ENCODE peak calls at places on chromosomes 1 and 21, in eight cellular contexts. S is coronary artery, T is AG09309, Z is nephron progenitor cell, H is suprapubic skin, A is IMR-90, W is hepatocyte, F is choroid plexus epithelial cell. U is an unnamed sample.

GRCh38 chr1:59194621-59195020 is 102.3 kb upstream of the FGGY start:
- DNase-seq in S (no peak), T (no peak), Z (no peak), H (no peak), A (no peak), W (no peak), F (no peak), U (no peak)

GRCh38 chr1:18470650-18471355 is 9.9 kb upstream of the KLHDC7A start:
- DNase-seq in S (no peak), T (no peak), Z (no peak), H (no peak), A (no peak), W (no peak), F (no peak), U (peak; percentile 28)

GRCh38 chr1:221308534-221309511 is 429.6 kb downstream of the HLX start:
- DNase-seq in S (no peak), T (no peak), Z (no peak), H (no peak), A (no peak), W (peak; percentile 27), F (no peak), U (no peak)

GRCh38 chr21:45973475-45974072 is 8.0 kb upstream of the COL6A1 start:
- DNase-seq in S (peak; percentile 86), T (no peak), Z (peak; percentile 84), H (peak; percentile 91), A (peak; percentile 87), W (peak; percentile 91), F (peak; percentile 94), U (peak; percentile 96)

GRCh38 chr1:200889571-200889970 is 5.1 kb upstream of the INAVA start:
- DNase-seq in S (no peak), T (no peak), Z (no peak), H (no peak), A (no peak), W (no peak), F (no peak), U (no peak)

GRCh38 chr1:227225715-227226346 is 92.5 kb downstream of the CDC42BPA start:
- DNase-seq in S (no peak), T (peak; percentile 44), Z (no peak), H (no peak), A (peak; percentile 83), W (no peak), F (peak; percentile 78), U (no peak)

GRCh38 chr1:79193211-79194079 is 186.9 kb upstream of the ADGRL4 start:
- DNase-seq in S (no peak), T (peak; percentile 46), Z (no peak), H (no peak), A (peak; percentile 74), W (no peak), F (peak; percentile 75), U (no peak)

GRCh38 chr1:186807162-186807561 is 21.6 kb upstream of the PLA2G4A start:
- DNase-seq in S (no peak), T (no peak), Z (no peak), H (no peak), A (no peak), W (no peak), F (no peak), U (no peak)

GRCh38 chr21:41567901-41568510 is 60.0 kb upstream of the TMPRSS2 start:
- DNase-seq in S (no peak), T (no peak), Z (no peak), H (no peak), A (no peak), W (no peak), F (no peak), U (no peak)

GRCh38 chr21:34072145-34073031 is 990 bp upstream of the MRPS6 start:
- DNase-seq in S (no peak), T (no peak), Z (no peak), H (no peak), A (no peak), W (no peak), F (no peak), U (peak; percentile 79)

GRCh38 chr1:7490576-7490975 is 280.5 kb upstream of the VAMP3 start:
- DNase-seq in S (no peak), T (no peak), Z (no peak), H (no peak), A (no peak), W (no peak), F (no peak), U (no peak)

GRCh38 chr1:108000620-108001105 is 35.7 kb upstream of the VAV3 start:
- DNase-seq in S (no peak), T (no peak), Z (no peak), H (no peak), A (peak; percentile 24), W (peak; percentile 61), F (peak; percentile 97), U (peak; percentile 63)

GRCh38 chr1:17018849-17019248 is 7.1 kb upstream of the ATP13A2 start:
- DNase-seq in S (no peak), T (no peak), Z (no peak), H (no peak), A (no peak), W (no peak), F (no peak), U (no peak)

GRCh38 chr1:230431517-230431916 is 5.4 kb upstream of the PGBD5 start:
- DNase-seq in S (no peak), T (no peak), Z (no peak), H (no peak), A (no peak), W (no peak), F (no peak), U (no peak)

GRCh38 chr21:41921089-41921819 is 32.6 kb downstream of the C2CD2 start:
- DNase-seq in S (no peak), T (no peak), Z (no peak), H (no peak), A (no peak), W (no peak), F (no peak), U (peak; percentile 62)

GRCh38 chr1:228083871-228084278 is 1.4 kb downstream of the ARF1 start:
- DNase-seq in S (no peak), T (no peak), Z (no peak), H (no peak), A (peak; percentile 22), W (peak; percentile 40), F (peak; percentile 46), U (no peak)

GRCh38 chr1:192367436-192367835 is 50.6 kb downstream of the RGS21 start:
- DNase-seq in S (no peak), T (no peak), Z (no peak), H (no peak), A (no peak), W (no peak), F (no peak), U (no peak)

GRCh38 chr1:54652172-54652571 is 10.6 kb downstream of the MROH7 start:
- DNase-seq in S (no peak), T (no peak), Z (no peak), H (no peak), A (no peak), W (no peak), F (no peak), U (no peak)

GRCh38 chr1:95888877-95889799 is 655.1 kb downstream of the RWDD3 start:
- DNase-seq in S (no peak), T (no peak), Z (no peak), H (no peak), A (no peak), W (no peak), F (peak; percentile 0), U (no peak)

GRCh38 chr1:97377432-97378034 is 543.3 kb downstream of the DPYD start:
- DNase-seq in S (no peak), T (no peak), Z (no peak), H (no peak), A (no peak), W (no peak), F (peak; percentile 21), U (no peak)

GRCh38 chr1:153363641-153364040 is 6.0 kb downstream of the S100A9 start:
- DNase-seq in S (peak; percentile 57), T (no peak), Z (no peak), H (peak; percentile 37), A (no peak), W (no peak), F (no peak), U (no peak)

DNA sequence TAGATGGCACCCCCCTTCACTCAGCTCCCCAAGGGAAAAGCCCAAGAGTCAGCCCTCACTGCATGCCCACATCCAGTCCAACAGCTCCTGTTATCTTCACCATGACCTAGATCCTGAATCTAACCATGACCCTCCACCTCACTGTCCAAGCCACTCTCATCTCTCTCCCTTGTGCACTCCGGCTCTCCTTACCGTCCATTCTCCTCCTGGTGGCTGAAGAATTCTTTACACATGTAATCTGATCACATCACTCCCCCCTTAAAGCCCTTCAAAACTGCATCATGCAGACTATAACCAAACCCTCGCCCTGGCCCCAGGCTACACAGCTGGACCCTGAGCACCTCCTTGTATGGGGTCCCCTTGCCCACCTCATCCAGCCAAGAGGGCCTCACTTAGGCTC is 14.0 kb upstream of the PAQR7 start:
- DNase-seq in S (no peak), T (no peak), Z (no peak), H (no peak), A (peak; percentile 43), W (no peak), F (peak; percentile 61), U (peak; percentile 41)
- TF ChIP-seq CTCF in S (no peak), T (peak; percentile 32), Z (no peak), H (no peak), A (peak; percentile 44), W (no peak), F (peak; percentile 55), U (no peak)

GRCh38 chr1:193754732-193755427 is 568.5 kb upstream of the B3GALT2 start:
- DNase-seq in S (no peak), T (no peak), Z (no peak), H (no peak), A (no peak), W (no peak), F (peak; percentile 30), U (no peak)
- TF ChIP-seq CTCF in S (no peak), T (no peak), Z (no peak), H (no peak), A (no peak), W (no peak), F (peak; percentile 40), U (no peak)

GRCh38 chr1:69700770-69701169 is 133.0 kb downstream of the LRRC7 start:
- DNase-seq in S (no peak), T (no peak), Z (peak; percentile 21), H (no peak), A (peak; percentile 1), W (peak; percentile 40), F (peak; percentile 39), U (no peak)
- TF ChIP-seq CTCF in S (no peak), T (peak; percentile 8), Z (peak; percentile 25), H (no peak), A (peak; percentile 24), W (peak; percentile 46), F (peak; percentile 57), U (no peak)

DNA sequence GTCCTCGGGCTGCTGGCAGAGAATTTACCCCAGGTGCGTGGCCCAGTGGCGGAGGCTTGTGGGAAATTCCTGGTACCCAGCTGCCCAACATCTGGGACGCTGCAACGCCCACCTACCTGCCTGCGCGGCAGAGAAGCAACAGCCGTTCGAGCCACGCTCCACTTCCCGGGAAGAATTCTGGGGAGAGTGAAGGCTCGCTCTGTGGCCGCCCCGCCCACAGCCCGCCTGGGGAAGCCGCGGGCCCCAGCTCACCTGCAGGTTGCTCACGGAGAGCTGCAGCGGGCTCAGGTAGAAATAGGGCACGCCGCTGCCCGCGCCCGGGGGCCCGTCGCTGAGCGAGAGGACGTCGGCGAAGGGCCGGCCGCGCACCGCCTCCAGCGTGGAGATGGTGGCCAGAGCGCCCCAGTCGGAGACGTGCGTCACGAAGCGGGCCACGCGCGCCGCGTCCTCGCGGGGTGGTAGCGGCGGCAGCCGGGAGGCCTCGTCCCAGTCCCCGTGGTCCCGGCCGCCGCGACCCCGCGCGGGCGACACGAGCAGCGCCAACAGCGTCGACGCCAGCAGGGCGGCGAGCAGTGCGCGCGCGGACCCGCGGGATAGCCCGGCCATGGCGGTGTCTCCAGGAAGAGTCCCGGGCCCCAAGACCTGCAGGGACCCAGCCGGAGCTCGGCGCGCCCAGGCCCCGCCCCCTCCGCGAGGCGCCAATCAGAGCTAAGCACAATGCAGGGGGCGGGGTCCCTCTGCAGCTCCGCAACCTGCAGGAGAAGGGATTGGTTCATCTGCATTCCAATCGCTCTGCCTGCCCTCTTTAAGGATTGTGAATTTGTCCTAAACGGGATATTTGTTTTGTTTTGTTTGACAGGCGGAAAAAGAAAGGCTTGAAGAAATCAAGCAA is at the start of gene CREG1:
- DNase-seq in S (peak; percentile 95), T (peak; percentile 41), Z (peak; percentile 97), H (peak; percentile 96), A (peak; percentile 78), W (peak; percentile 98), F (peak; percentile 93), U (peak; percentile 97)
- TF ChIP-seq CTCF in S (no peak), T (no peak), Z (no peak), H (no peak), A (no peak), W (no peak), F (no peak), U (no peak)